ENCODE peak calls at places on chromosomes 5 and 9, in five cellular contexts. V is epithelial cell of esophagus; B is central memory CD4-positive, alpha-beta T cell; G is HT1080; K is GM12865. Z is an unnamed sample.

GRCh38 chr5:56698463-56699381 is 116.6 kb upstream of the MAP3K1 start:
- DNase-seq in V (no peak), B (no peak), G (no peak), K (peak), Z (no peak)

GRCh38 chr9:3760031-3760430 is 234.2 kb upstream of the RFX3 start:
- DNase-seq in V (peak), B (no peak), G (no peak), K (no peak), Z (peak)

GRCh38 chr5:75734913-75735789 is 17.9 kb upstream of the POC5 start:
- DNase-seq in V (peak), B (peak), G (peak), K (peak), Z (peak)

GRCh38 chr9:2321523-2322148 is 300.0 kb upstream of the VLDLR start:
- DNase-seq in V (no peak), B (no peak), G (no peak), K (no peak), Z (no peak)

GRCh38 chr9:127438394-127438793 is 12.8 kb downstream of the RPL12 start:
- DNase-seq in V (no peak), B (no peak), G (no peak), K (no peak), Z (no peak)

GRCh38 chr9:88090151-88090581 is 48.1 kb downstream of the SPATA31C2 start:
- DNase-seq in V (no peak), B (no peak), G (no peak), K (no peak), Z (no peak)

GRCh38 chr5:142655339-142656267 is 30.3 kb downstream of the FGF1 start:
- DNase-seq in V (peak), B (peak), G (peak), K (peak), Z (peak)

GRCh38 chr9:133962341-133962740 is 29.8 kb downstream of the VAV2 start:
- DNase-seq in V (no peak), B (no peak), G (no peak), K (no peak), Z (no peak)

GRCh38 chr5:9869616-9870288 is 239.6 kb upstream of the TAS2R1 start:
- DNase-seq in V (peak), B (no peak), G (peak), K (no peak), Z (peak)

GRCh38 chr9:120324996-120325642 is 254.8 kb downstream of the CDK5RAP2 start:
- DNase-seq in V (no peak), B (no peak), G (no peak), K (peak), Z (no peak)

GRCh38 chr9:72478993-72479392 is 42.4 kb upstream of the TMC1 start:
- DNase-seq in V (no peak), B (no peak), G (peak), K (no peak), Z (no peak)

GRCh38 chr9:114250648-114251047 is 72.2 kb upstream of the ORM1 start:
- DNase-seq in V (no peak), B (no peak), G (no peak), K (no peak), Z (no peak)

GRCh38 chr9:15287309-15287708 is 19.7 kb downstream of the TTC39B start:
- DNase-seq in V (no peak), B (no peak), G (no peak), K (no peak), Z (no peak)

GRCh38 chr5:62909331-62909730 is 330.7 kb downstream of the LRRC70 start:
- DNase-seq in V (no peak), B (no peak), G (no peak), K (no peak), Z (no peak)

GRCh38 chr9:78510035-78510434 is 213.1 kb downstream of the PSAT1 start:
- DNase-seq in V (no peak), B (no peak), G (no peak), K (no peak), Z (no peak)

GRCh38 chr5:37739817-37740261 is 100.0 kb downstream of the GDNF start:
- DNase-seq in V (no peak), B (no peak), G (no peak), K (no peak), Z (no peak)

GRCh38 chr5:37662362-37662761 is 177.5 kb downstream of the GDNF start:
- DNase-seq in V (no peak), B (no peak), G (no peak), K (no peak), Z (no peak)

GRCh38 chr5:108146222-108146621 is 235.7 kb downstream of the FBXL17 start:
- DNase-seq in V (no peak), B (no peak), G (no peak), K (no peak), Z (no peak)

GRCh38 chr9:21326526-21327139 is 8.6 kb downstream of the KLHL9 start:
- DNase-seq in V (peak), B (peak), G (peak), K (peak), Z (peak)

GRCh38 chr9:99822596-99823391 is 1.1 kb downstream of the NR4A3 start:
- DNase-seq in V (peak), B (peak), G (peak), K (peak), Z (peak)

GRCh38 chr5:1409386-1410110 is 35.7 kb downstream of the SLC6A3 start:
- DNase-seq in V (peak), B (no peak), G (no peak), K (peak), Z (no peak)